ENCODE peak calls at places on chromosomes 3 and 15, in five cellular contexts. One of them, this sample, is unnamed.

GRCh38 chr15:52492132-52492531 is 36.5 kb downstream of the MYO5A start:
- DNase-seq in HFFc6: no peak
- DNase-seq in ELR: no peak
- DNase-seq in skeletal muscle cell: no peak
- DNase-seq in putamen: no peak
- DNase-seq in this sample: no peak

GRCh38 chr3:119293105-119293683 is 989 bp upstream of the ARHGAP31 start:
- DNase-seq in HFFc6: no peak
- DNase-seq in ELR: no peak
- DNase-seq in skeletal muscle cell: no peak
- DNase-seq in putamen: no peak
- DNase-seq in this sample: no peak

GRCh38 chr3:187955076-187955952 is 198.6 kb upstream of the LPP start:
- DNase-seq in HFFc6: peak
- DNase-seq in ELR: peak
- DNase-seq in skeletal muscle cell: peak
- DNase-seq in putamen: no peak
- DNase-seq in this sample: peak

GRCh38 chr3:186849392-186849975 is 7.0 kb downstream of the ADIPOQ start:
- DNase-seq in HFFc6: no peak
- DNase-seq in ELR: peak
- DNase-seq in skeletal muscle cell: peak
- DNase-seq in putamen: no peak
- DNase-seq in this sample: no peak

GRCh38 chr3:104206925-104207324 is 1159.8 kb upstream of the ALCAM start:
- DNase-seq in HFFc6: no peak
- DNase-seq in ELR: no peak
- DNase-seq in skeletal muscle cell: no peak
- DNase-seq in putamen: no peak
- DNase-seq in this sample: no peak

GRCh38 chr15:62742409-62743171 is 300.0 kb upstream of the TPM1 start:
- DNase-seq in HFFc6: peak
- DNase-seq in ELR: peak
- DNase-seq in skeletal muscle cell: peak
- DNase-seq in putamen: peak
- DNase-seq in this sample: peak

GRCh38 chr3:10417849-10418248 is 87.5 kb downstream of the ATP2B2 start:
- DNase-seq in HFFc6: peak
- DNase-seq in ELR: peak
- DNase-seq in skeletal muscle cell: no peak
- DNase-seq in putamen: no peak
- DNase-seq in this sample: no peak

GRCh38 chr15:96893159-96893906 is 562.8 kb downstream of the NR2F2 start:
- DNase-seq in HFFc6: peak
- DNase-seq in ELR: peak
- DNase-seq in skeletal muscle cell: peak
- DNase-seq in putamen: no peak
- DNase-seq in this sample: peak

GRCh38 chr3:119810018-119810435 is 28.1 kb downstream of the NR1I2 start:
- DNase-seq in HFFc6: no peak
- DNase-seq in ELR: peak
- DNase-seq in skeletal muscle cell: no peak
- DNase-seq in putamen: peak
- DNase-seq in this sample: peak

GRCh38 chr3:68129065-68129464 is 474.7 kb upstream of the SUCLG2 start:
- DNase-seq in HFFc6: no peak
- DNase-seq in ELR: no peak
- DNase-seq in skeletal muscle cell: no peak
- DNase-seq in putamen: no peak
- DNase-seq in this sample: no peak

GRCh38 chr3:70308760-70309159 is 3.7 kb downstream of the MDFIC2 start:
- DNase-seq in HFFc6: no peak
- DNase-seq in ELR: peak
- DNase-seq in skeletal muscle cell: no peak
- DNase-seq in putamen: peak
- DNase-seq in this sample: peak

GRCh38 chr3:170046269-170047132 is 8.7 kb downstream of the GPR160 start:
- DNase-seq in HFFc6: no peak
- DNase-seq in ELR: no peak
- DNase-seq in skeletal muscle cell: no peak
- DNase-seq in putamen: no peak
- DNase-seq in this sample: no peak

GRCh38 chr15:90603893-90604292 is 74.2 kb downstream of the CRTC3 start:
- DNase-seq in HFFc6: peak
- DNase-seq in ELR: peak
- DNase-seq in skeletal muscle cell: no peak
- DNase-seq in putamen: no peak
- DNase-seq in this sample: no peak

GRCh38 chr15:52011711-52012144 is 7.3 kb upstream of the MAPK6 start:
- DNase-seq in HFFc6: no peak
- DNase-seq in ELR: peak
- DNase-seq in skeletal muscle cell: no peak
- DNase-seq in putamen: peak
- DNase-seq in this sample: no peak

GRCh38 chr15:52786436-52787122 is 3.6 kb downstream of the ONECUT1 start:
- DNase-seq in HFFc6: no peak
- DNase-seq in ELR: no peak
- DNase-seq in skeletal muscle cell: no peak
- DNase-seq in putamen: no peak
- DNase-seq in this sample: no peak

GRCh38 chr15:101049856-101050646 is 130.9 kb downstream of the LRRK1 start:
- DNase-seq in HFFc6: no peak
- DNase-seq in ELR: no peak
- DNase-seq in skeletal muscle cell: no peak
- DNase-seq in putamen: no peak
- DNase-seq in this sample: no peak

GRCh38 chr3:86845731-86846130 is 145.2 kb downstream of the VGLL3 start:
- DNase-seq in HFFc6: no peak
- DNase-seq in ELR: no peak
- DNase-seq in skeletal muscle cell: no peak
- DNase-seq in putamen: no peak
- DNase-seq in this sample: no peak

GRCh38 chr3:138944842-138945645 is 1.9 kb downstream of the FOXL2 start:
- DNase-seq in HFFc6: no peak
- DNase-seq in ELR: no peak
- DNase-seq in skeletal muscle cell: no peak
- DNase-seq in putamen: no peak
- DNase-seq in this sample: no peak

GRCh38 chr15:99998661-99999101 is 265.4 kb upstream of the LYSMD4 start:
- DNase-seq in HFFc6: no peak
- DNase-seq in ELR: peak
- DNase-seq in skeletal muscle cell: no peak
- DNase-seq in putamen: no peak
- DNase-seq in this sample: peak

GRCh38 chr3:103693831-103694230 is 1259.0 kb downstream of the ZPLD1 start:
- DNase-seq in HFFc6: no peak
- DNase-seq in ELR: peak
- DNase-seq in skeletal muscle cell: no peak
- DNase-seq in putamen: no peak
- DNase-seq in this sample: no peak

GRCh38 chr15:58330468-58330793 is 101.4 kb upstream of the LIPC start:
- DNase-seq in HFFc6: no peak
- DNase-seq in ELR: no peak
- DNase-seq in skeletal muscle cell: no peak
- DNase-seq in putamen: no peak
- DNase-seq in this sample: no peak

GRCh38 chr3:169148448-169149348 is 514.8 kb downstream of the MECOM start:
- DNase-seq in HFFc6: no peak
- DNase-seq in ELR: peak
- DNase-seq in skeletal muscle cell: no peak
- DNase-seq in putamen: no peak
- DNase-seq in this sample: no peak

GRCh38 chr3:139132976-139133375 is 88.3 kb upstream of the PRR23C start:
- DNase-seq in HFFc6: no peak
- DNase-seq in ELR: no peak
- DNase-seq in skeletal muscle cell: no peak
- DNase-seq in putamen: no peak
- DNase-seq in this sample: no peak

GRCh38 chr3:58288011-58288728 is 17.9 kb upstream of the RPP14 start:
- DNase-seq in HFFc6: no peak
- DNase-seq in ELR: no peak
- DNase-seq in skeletal muscle cell: no peak
- DNase-seq in putamen: no peak
- DNase-seq in this sample: no peak

GRCh38 chr3:190321789-190322603 is at the start of gene CLDN1:
- DNase-seq in HFFc6: peak
- DNase-seq in ELR: peak
- DNase-seq in skeletal muscle cell: no peak
- DNase-seq in putamen: peak
- DNase-seq in this sample: peak